ENCODE peak calls at places on chromosomes 5 and 9, in eight cellular contexts. O is WERI-Rb-1, K is cardiac fibroblast, Q is AG04450, D is fibroblast of pulmonary artery, F is bronchial epithelial cell, J is adrenal gland, I is BJ. V is an unnamed sample.

GRCh38 chr5:95449460-95449859 is 58.3 kb downstream of the FAM81B start:
- DNase-seq in O (no peak), K (peak), Q (no peak), D (no peak), F (peak), J (no peak), I (no peak), V (no peak)

GRCh38 chr9:129773262-129774048 is 20.6 kb upstream of the PTGES start:
- DNase-seq in O (no peak), K (peak), Q (peak), D (peak), F (peak), J (peak), I (no peak), V (peak)

GRCh38 chr9:107491081-107492053 is 1.8 kb upstream of the KLF4 start:
- DNase-seq in O (no peak), K (no peak), Q (no peak), D (no peak), F (no peak), J (peak), I (no peak), V (no peak)

GRCh38 chr5:34699155-34700077 is 43.3 kb downstream of the RAI14 start:
- DNase-seq in O (no peak), K (no peak), Q (no peak), D (no peak), F (peak), J (no peak), I (no peak), V (no peak)

GRCh38 chr5:79754865-79755555 is 65.4 kb downstream of the CMYA5 start:
- DNase-seq in O (no peak), K (no peak), Q (no peak), D (no peak), F (no peak), J (no peak), I (no peak), V (no peak)

GRCh38 chr5:14816999-14817761 is 54.4 kb downstream of the ANKH start:
- DNase-seq in O (no peak), K (peak), Q (peak), D (peak), F (peak), J (no peak), I (peak), V (peak)

GRCh38 chr9:115109486-115109885 is 8.5 kb downstream of the TNC start:
- DNase-seq in O (no peak), K (peak), Q (no peak), D (peak), F (peak), J (no peak), I (no peak), V (no peak)

GRCh38 chr9:90629354-90629753 is 13.3 kb downstream of the DIRAS2 start:
- DNase-seq in O (no peak), K (no peak), Q (no peak), D (no peak), F (no peak), J (no peak), I (no peak), V (no peak)

GRCh38 chr5:86917117-86917579 is 299.4 kb downstream of the COX7C start:
- DNase-seq in O (no peak), K (peak), Q (no peak), D (peak), F (peak), J (peak), I (peak), V (no peak)

GRCh38 chr9:128007566-128008138 is 26.9 kb upstream of the EEIG1 start:
- DNase-seq in O (peak), K (peak), Q (no peak), D (peak), F (peak), J (peak), I (no peak), V (no peak)

GRCh38 chr5:148469446-148470062 is 85.8 kb downstream of the FBXO38 start:
- DNase-seq in O (no peak), K (peak), Q (peak), D (peak), F (peak), J (no peak), I (no peak), V (peak)

GRCh38 chr9:35814106-35814840 is 569 bp downstream of the HINT2 start:
- DNase-seq in O (peak), K (peak), Q (no peak), D (peak), F (peak), J (peak), I (no peak), V (no peak)

GRCh38 chr9:112086627-112087026 is 88.5 kb downstream of the SUSD1 start:
- DNase-seq in O (no peak), K (peak), Q (no peak), D (peak), F (peak), J (no peak), I (no peak), V (no peak)

GRCh38 chr5:116343961-116344360 is 230.7 kb downstream of the SEMA6A start:
- DNase-seq in O (no peak), K (no peak), Q (no peak), D (peak), F (no peak), J (no peak), I (no peak), V (no peak)

GRCh38 chr5:93250431-93250830 is 330.6 kb downstream of the NR2F1-AS1 start:
- DNase-seq in O (no peak), K (no peak), Q (no peak), D (peak), F (no peak), J (no peak), I (no peak), V (no peak)

GRCh38 chr9:73528922-73529321 is 377.3 kb downstream of the ANXA1 start:
- DNase-seq in O (no peak), K (no peak), Q (no peak), D (no peak), F (no peak), J (no peak), I (no peak), V (no peak)

GRCh38 chr5:178786424-178786823 is 56.0 kb upstream of the ZNF354A start:
- DNase-seq in O (no peak), K (no peak), Q (no peak), D (no peak), F (no peak), J (no peak), I (no peak), V (no peak)

GRCh38 chr5:100667021-100667671 is 132.0 kb downstream of the FAM174A start:
- DNase-seq in O (no peak), K (peak), Q (no peak), D (peak), F (peak), J (no peak), I (no peak), V (no peak)

GRCh38 chr9:128627906-128628305 is 28.7 kb downstream of the DYNC2I2 start:
- DNase-seq in O (no peak), K (no peak), Q (no peak), D (no peak), F (no peak), J (no peak), I (no peak), V (no peak)

GRCh38 chr9:27654629-27655285 is 81.5 kb upstream of the C9orf72 start:
- DNase-seq in O (no peak), K (no peak), Q (no peak), D (no peak), F (no peak), J (no peak), I (no peak), V (no peak)

GRCh38 chr5:171365351-171365750 is 22.3 kb upstream of the NPM1 start:
- DNase-seq in O (peak), K (peak), Q (no peak), D (no peak), F (no peak), J (no peak), I (no peak), V (no peak)

GRCh38 chr5:1538741-1539392 is 15.1 kb upstream of the LPCAT1 start:
- DNase-seq in O (no peak), K (no peak), Q (no peak), D (no peak), F (no peak), J (no peak), I (no peak), V (no peak)

GRCh38 chr9:135163023-135163780 is 75.7 kb downstream of the OLFM1 start:
- DNase-seq in O (no peak), K (no peak), Q (no peak), D (no peak), F (no peak), J (no peak), I (no peak), V (no peak)

GRCh38 chr9:85524531-85524930 is 217.2 kb downstream of the AGTPBP1 start:
- DNase-seq in O (no peak), K (peak), Q (no peak), D (peak), F (no peak), J (no peak), I (no peak), V (no peak)

GRCh38 chr9:123322771-123323481 is 33.1 kb upstream of the CRB2 start:
- DNase-seq in O (no peak), K (no peak), Q (no peak), D (no peak), F (no peak), J (no peak), I (no peak), V (no peak)

GRCh38 chr5:111742595-111742994 is 14.4 kb downstream of the NREP start:
- DNase-seq in O (no peak), K (peak), Q (peak), D (peak), F (peak), J (peak), I (peak), V (peak)

GRCh38 chr9:83457005-83457404 is 81.2 kb downstream of the FRMD3 start:
- DNase-seq in O (no peak), K (no peak), Q (no peak), D (no peak), F (no peak), J (no peak), I (no peak), V (no peak)

GRCh38 chr5:55821731-55822512 is 29.2 kb upstream of the IL31RA start:
- DNase-seq in O (no peak), K (no peak), Q (no peak), D (peak), F (peak), J (no peak), I (no peak), V (no peak)

GRCh38 chr9:114031948-114032688 is 46.0 kb downstream of the AMBP start:
- DNase-seq in O (no peak), K (peak), Q (no peak), D (no peak), F (no peak), J (no peak), I (no peak), V (no peak)

GRCh38 chr5:83471405-83472212 is at the start of gene VCAN:
- DNase-seq in O (peak), K (peak), Q (peak), D (peak), F (peak), J (peak), I (no peak), V (peak)

GRCh38 chr9:95791695-95792094 is 83.8 kb upstream of the ERCC6L2 start:
- DNase-seq in O (no peak), K (no peak), Q (no peak), D (no peak), F (no peak), J (no peak), I (no peak), V (no peak)
- H3K4me3 ChIP-seq in O (no peak), K (no peak), Q (no peak), D (no peak), F (no peak), J (no peak), I (no peak), V (no peak)

GRCh38 chr9:103430469-103430868 is 435.3 kb downstream of the CYLC2 start:
- DNase-seq in O (no peak), K (no peak), Q (no peak), D (no peak), F (no peak), J (no peak), I (no peak), V (no peak)

GRCh38 chr9:103431809-103432208 is 436.7 kb downstream of the CYLC2 start:
- DNase-seq in O (no peak), K (no peak), Q (no peak), D (no peak), F (no peak), J (no peak), I (no peak), V (no peak)
- TF ChIP-seq CTCF in O (no peak), K (no peak), Q (no peak), D (no peak), F (no peak), J (no peak), I (no peak), V (no peak)

GRCh38 chr5:6490693-6491092 is 42.0 kb downstream of the UBE2QL1 start:
- DNase-seq in O (no peak), K (no peak), Q (no peak), D (no peak), F (no peak), J (no peak), I (no peak), V (no peak)
- H3K4me3 ChIP-seq in O (no peak), K (no peak), Q (no peak), D (no peak), F (no peak), J (no peak), I (no peak), V (no peak)

GRCh38 chr9:121667214-121667613 is 15.8 kb downstream of the DAB2IP start:
- DNase-seq in O (no peak), K (no peak), Q (no peak), D (no peak), F (no peak), J (no peak), I (no peak), V (no peak)
- TF ChIP-seq CTCF in O (no peak), K (no peak), Q (no peak), D (no peak), F (no peak), J (no peak), I (no peak), V (no peak)

GRCh38 chr9:125758986-125759811 is 12.0 kb downstream of the PBX3 start:
- DNase-seq in O (no peak), K (peak), Q (no peak), D (no peak), F (no peak), J (no peak), I (no peak), V (no peak)
- H3K4me3 ChIP-seq in O (no peak), K (peak), Q (peak), D (peak), F (no peak), J (no peak), I (peak), V (peak)

GRCh38 chr5:31235381-31235780 is 41.9 kb downstream of the CDH6 start:
- DNase-seq in O (no peak), K (no peak), Q (no peak), D (no peak), F (no peak), J (no peak), I (no peak), V (no peak)

GRCh38 chr5:31232273-31232888 is 38.9 kb downstream of the CDH6 start:
- DNase-seq in O (peak), K (peak), Q (peak), D (peak), F (peak), J (no peak), I (no peak), V (peak)

GRCh38 chr5:31238497-31238896 is 45.0 kb downstream of the CDH6 start:
- DNase-seq in O (no peak), K (no peak), Q (no peak), D (no peak), F (no peak), J (no peak), I (no peak), V (no peak)

GRCh38 chr5:31236339-31236738 is 42.9 kb downstream of the CDH6 start:
- DNase-seq in O (no peak), K (no peak), Q (no peak), D (no peak), F (no peak), J (no peak), I (no peak), V (no peak)

DNA sequence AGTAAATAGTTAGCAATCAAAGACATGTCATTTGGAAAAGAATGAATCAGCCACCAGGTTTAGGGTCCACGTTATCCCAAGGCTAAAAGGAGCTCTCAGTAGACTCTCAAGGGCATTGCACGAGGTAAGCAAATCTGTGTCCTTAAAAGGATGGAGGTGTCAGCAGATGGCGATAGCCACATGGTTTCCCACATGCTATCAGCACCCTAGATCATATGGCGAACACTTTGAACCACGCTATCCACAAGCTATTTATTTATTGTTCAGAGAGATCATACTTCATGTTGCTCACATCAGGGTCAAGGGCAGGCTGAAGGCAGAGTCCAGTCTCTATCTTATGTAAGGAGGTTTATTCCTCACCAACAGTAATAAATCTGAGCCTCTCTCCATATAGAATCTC is 43.7 kb downstream of the CDH6 start:
- DNase-seq in O (peak), K (peak), Q (no peak), D (peak), F (peak), J (no peak), I (no peak), V (no peak)
- TF ChIP-seq CTCF in O (peak), K (no peak), Q (no peak), D (no peak), F (peak), J (no peak), I (no peak), V (peak)

DNA sequence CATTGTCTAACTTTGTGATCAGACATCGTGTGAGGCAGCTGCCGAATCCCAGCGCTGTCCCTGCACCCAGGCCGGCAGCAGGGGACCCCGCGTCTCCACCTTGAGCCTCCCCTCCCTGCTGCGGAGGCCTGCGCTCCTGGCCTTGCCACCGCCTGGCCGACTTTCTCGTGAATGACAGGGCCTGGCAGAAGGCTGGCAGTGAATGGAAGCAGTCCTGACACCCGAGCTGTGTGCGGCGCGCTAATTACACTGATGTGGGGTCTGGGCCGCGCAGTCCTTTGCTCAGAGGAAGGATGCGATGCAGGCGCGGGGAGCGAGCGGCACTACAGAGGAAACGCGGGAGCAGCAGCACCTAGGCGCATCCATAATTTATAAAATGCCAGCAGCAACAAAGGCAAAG is 40.3 kb downstream of the POU4F3 start:
- DNase-seq in O (no peak), K (no peak), Q (no peak), D (no peak), F (no peak), J (no peak), I (no peak), V (no peak)
- H3K4me3 ChIP-seq in O (no peak), K (no peak), Q (no peak), D (no peak), F (no peak), J (no peak), I (no peak), V (no peak)

DNA sequence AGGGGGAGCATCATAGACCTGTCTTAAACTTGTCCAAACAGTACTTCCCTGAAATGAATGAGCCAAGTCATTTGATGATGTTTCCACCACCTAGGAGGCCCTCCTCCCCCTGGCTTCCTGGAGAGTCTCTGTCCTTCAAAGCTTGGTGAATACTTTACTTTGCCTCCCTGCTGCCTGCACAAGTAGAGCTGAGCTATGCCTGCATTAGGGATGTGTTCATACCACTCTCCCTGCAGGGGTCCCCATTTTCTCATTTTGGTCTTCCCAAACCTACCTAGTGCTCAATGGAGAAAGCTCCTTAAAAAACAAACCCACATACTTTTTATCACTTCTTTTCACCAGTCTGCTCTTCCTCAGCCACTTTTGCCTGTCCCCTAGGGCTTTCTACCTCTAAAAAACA is 7.7 kb downstream of the CCNI2 start:
- DNase-seq in O (no peak), K (peak), Q (peak), D (peak), F (peak), J (no peak), I (no peak), V (no peak)
- TF ChIP-seq CTCF in O (peak), K (peak), Q (peak), D (peak), F (no peak), J (no peak), I (peak), V (peak)